ENCODE peak calls at places on chromosomes 7 and 10, in eight cellular contexts. L is transverse colon, J is hepatocyte, H is fibroblast of villous mesenchyme, P is neural progenitor cell, U is MM.1S, X is nephron progenitor cell, Z is GM10248. N is an unnamed sample.
A peak's percentile ranks its signal among the peaks of the same experiment; 100 is the strongest.

GRCh38 chr10:69906425-69906824 is 104.7 kb downstream of the COL13A1 start:
- DNase-seq in J (no peak), P (no peak), Z (no peak), U (no peak), L (no peak), X (no peak), H (no peak), N (no peak)

GRCh38 chr10:131221632-131222277 is 89.8 kb downstream of the TCERG1L start:
- DNase-seq in L (no peak), P (no peak), U (no peak), Z (no peak), X (no peak), H (no peak), J (no peak), N (no peak)

GRCh38 chr10:36882781-36883180 is 242.6 kb upstream of the ANKRD30A start:
- DNase-seq in H (no peak), L (no peak), J (no peak), U (no peak), Z (no peak), X (no peak), P (no peak), N (no peak)

GRCh38 chr7:4702961-4703512 is 20.9 kb downstream of the FOXK1 start:
- DNase-seq in H (no peak), L (no peak), Z (no peak), X (peak; percentile 37), P (no peak), J (no peak), U (no peak), N (peak; percentile 73)

GRCh38 chr7:157501576-157501975 is 164.8 kb downstream of the DNAJB6 start:
- DNase-seq in P (no peak), L (no peak), U (no peak), Z (no peak), X (no peak), H (no peak), J (no peak), N (no peak)

GRCh38 chr7:45598697-45599520 is 24.7 kb downstream of the ADCY1 start:
- DNase-seq in Z (no peak), L (no peak), J (no peak), X (no peak), P (no peak), U (no peak), H (no peak), N (no peak)

GRCh38 chr7:99839560-99840011 is 11.8 kb downstream of the CYP3A43 start:
- DNase-seq in L (peak; percentile 40), U (no peak), H (no peak), Z (no peak), P (no peak), J (peak; percentile 35), X (no peak), N (no peak)

GRCh38 chr10:120426306-120426705 is 30.7 kb upstream of the PLPP4 start:
- DNase-seq in J (no peak), H (no peak), P (no peak), L (no peak), U (no peak), Z (no peak), X (no peak), N (no peak)

GRCh38 chr10:60490013-60490412 is 100.3 kb upstream of the ANK3 start:
- DNase-seq in H (peak; percentile 34), J (no peak), Z (no peak), L (no peak), P (no peak), X (no peak), U (no peak), N (no peak)

GRCh38 chr10:61779950-61780659 is 117.4 kb downstream of the CABCOCO1 start:
- DNase-seq in P (no peak), J (peak; percentile 61), Z (no peak), U (no peak), X (no peak), H (peak; percentile 84), L (peak; percentile 27), N (no peak)

GRCh38 chr10:4354382-4354812 is 471.6 kb upstream of the AKR1E2 start:
- DNase-seq in L (peak; percentile 28), X (no peak), U (no peak), Z (no peak), J (peak; percentile 48), P (no peak), H (peak; percentile 85), N (no peak)

GRCh38 chr7:87918740-87919139 is 15.3 kb upstream of the ADAM22 start:
- DNase-seq in U (no peak), X (no peak), J (no peak), P (no peak), Z (no peak), H (no peak), L (no peak), N (no peak)

GRCh38 chr7:87919875-87920274 is 14.2 kb upstream of the ADAM22 start:
- DNase-seq in H (no peak), L (no peak), J (no peak), U (no peak), P (no peak), X (no peak), Z (no peak), N (no peak)

DNA sequence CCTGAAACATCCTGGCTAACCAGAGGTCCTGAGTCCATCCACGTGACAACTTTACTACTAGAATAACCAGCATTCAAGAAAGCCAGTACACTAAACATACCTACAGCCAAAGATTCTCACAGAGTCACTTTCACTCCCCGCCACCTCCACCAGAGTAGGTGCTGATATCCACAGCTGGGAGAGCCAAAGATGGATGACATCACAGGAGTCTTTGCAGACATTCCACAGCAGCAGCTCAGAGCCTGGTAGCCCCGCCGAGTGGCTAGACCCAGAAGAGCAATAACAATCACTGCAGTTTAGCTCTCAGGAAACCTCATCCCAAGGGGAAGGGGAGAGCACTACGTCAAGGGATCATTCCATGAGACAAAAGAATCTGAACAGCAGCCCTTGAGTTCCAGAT is 13.5 kb upstream of the ADAM22 start:
- DNase-seq in H (no peak), J (no peak), U (no peak), X (no peak), Z (no peak), P (no peak), L (no peak), N (no peak)
- TF ChIP-seq CTCF in H (no peak), J (no peak), U (no peak), X (no peak), Z (no peak), P (no peak), L (no peak), N (no peak)

DNA sequence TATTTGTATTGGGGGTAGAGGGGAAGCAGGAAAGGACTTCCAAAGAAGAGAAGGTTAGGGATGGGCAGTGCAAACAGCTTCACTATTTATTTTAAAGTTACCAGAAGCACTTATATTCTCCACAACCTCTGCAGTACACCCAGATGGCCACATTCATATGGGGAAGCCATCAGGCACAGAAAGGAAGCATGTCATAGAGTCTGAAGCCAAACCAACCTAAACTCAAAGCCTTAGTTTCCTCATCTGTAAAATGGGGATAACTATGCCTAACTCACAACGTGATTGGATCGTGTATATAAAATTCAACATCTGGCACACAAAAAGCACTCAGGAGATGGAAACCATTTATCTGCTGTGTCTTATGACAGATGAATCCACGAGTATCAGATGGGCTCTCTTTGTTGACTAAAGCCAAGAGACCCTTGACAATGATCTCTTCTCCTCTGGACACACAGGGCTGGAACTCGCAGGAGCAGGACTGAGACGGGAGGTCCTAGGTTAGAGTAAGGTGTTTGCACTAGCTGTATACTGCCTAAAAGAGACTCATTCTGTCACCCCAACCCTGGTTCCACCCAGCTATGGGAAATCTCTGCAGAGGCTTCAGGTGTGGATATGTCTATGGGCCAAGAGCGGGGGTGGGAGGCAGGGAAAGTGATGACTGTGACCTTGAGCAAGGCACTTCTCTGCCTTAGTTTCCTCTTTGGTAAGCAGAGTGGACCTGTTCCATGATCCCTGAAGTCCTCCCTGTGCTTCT is 1.8 kb downstream of the KIAA1549 start:
- DNase-seq in J (no peak), X (no peak), P (no peak), L (no peak), U (peak; percentile 50), Z (no peak), H (no peak), N (no peak)
- TF ChIP-seq CTCF in J (no peak), X (no peak), P (peak; percentile 5), L (peak; percentile 19), U (peak; percentile 42), Z (no peak), H (no peak), N (no peak)

GRCh38 chr10:88586462-88586861 is at the start of gene LIPJ:
- DNase-seq in U (no peak), J (no peak), Z (no peak), L (no peak), H (no peak), P (no peak), X (no peak), N (no peak)

GRCh38 chr10:88583584-88583957 is 453 bp upstream of the RNLS start:
- DNase-seq in Z (no peak), U (no peak), P (no peak), H (no peak), L (no peak), J (no peak), X (no peak), N (no peak)

GRCh38 chr10:88582411-88582805 is 710 bp downstream of the RNLS start:
- DNase-seq in J (no peak), L (no peak), U (no peak), H (no peak), X (no peak), P (no peak), Z (no peak), N (no peak)

DNA sequence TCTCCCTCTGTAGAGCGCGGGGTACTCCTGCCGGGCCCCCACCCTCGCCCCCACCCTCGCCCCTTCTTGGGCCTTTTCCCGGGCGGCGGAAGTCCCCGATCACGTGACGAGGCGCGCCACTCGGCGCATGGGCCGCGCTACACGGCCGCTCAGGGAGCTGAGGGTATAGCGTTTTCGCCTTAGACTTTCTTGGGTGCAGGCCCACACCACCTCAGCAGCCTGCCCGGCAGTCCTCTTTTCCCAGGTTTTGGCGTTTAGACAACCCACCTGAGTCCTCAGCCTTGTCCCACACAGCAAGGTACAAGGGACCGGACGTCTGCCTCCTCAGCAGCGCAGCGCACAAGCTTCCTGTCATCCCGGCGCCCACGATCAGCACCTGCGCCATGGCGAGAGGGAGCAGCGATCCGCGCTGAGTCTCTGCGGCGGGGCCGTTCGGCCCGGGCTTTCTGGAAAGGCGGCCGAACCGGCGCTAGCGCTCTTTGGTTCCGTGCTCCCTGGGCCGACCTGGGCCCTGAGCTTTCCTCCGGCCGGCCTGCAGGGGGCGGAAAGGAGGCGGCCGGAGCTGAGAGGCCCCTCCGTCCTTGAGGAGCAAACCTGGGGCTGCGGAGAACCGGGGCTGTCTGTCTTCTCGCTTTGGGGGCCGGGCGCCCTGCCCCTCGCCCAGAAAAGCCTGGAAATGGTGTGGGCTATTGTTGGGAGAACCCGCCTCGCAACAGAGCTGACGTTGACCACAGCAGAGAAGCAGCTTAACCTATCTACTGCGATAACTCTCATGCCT is at the start of gene RNLS:
- DNase-seq in J (peak; percentile 78), U (peak; percentile 79), P (peak; percentile 69), H (peak; percentile 43), L (peak; percentile 78), Z (peak; percentile 71), X (peak; percentile 51), N (peak; percentile 78)
- TF ChIP-seq CTCF in J (peak; percentile 90), U (peak; percentile 79), P (peak; percentile 77), H (peak; percentile 72), L (peak; percentile 86), Z (peak; percentile 94), X (peak; percentile 61), N (peak; percentile 95)

GRCh38 chr7:27345164-27345887 is 102.7 kb downstream of the EVX1 start:
- DNase-seq in Z (no peak), H (no peak), P (no peak), L (no peak), U (no peak), J (peak; percentile 18), X (no peak), N (no peak)
- TF ChIP-seq CTCF in Z (no peak), H (no peak), P (no peak), L (no peak), U (no peak), J (no peak), X (no peak), N (no peak)

GRCh38 chr10:83166344-83166743 is 973.0 kb upstream of the GHITM start:
- DNase-seq in L (no peak), Z (no peak), J (peak; percentile 34), X (peak; percentile 22), H (no peak), U (peak; percentile 13), P (peak; percentile 81), N (peak; percentile 42)
- TF ChIP-seq CTCF in L (no peak), Z (no peak), J (peak; percentile 24), X (peak; percentile 41), H (no peak), U (no peak), P (peak; percentile 56), N (no peak)